ENCODE peak calls at places on chromosome 11, in eight cellular contexts. S is lower leg skin, T is spleen, Z is astrocyte of the spinal cord, L is body of pancreas, J is colonic mucosa, V is psoas muscle, U is breast epithelium. O is an unnamed sample.

GRCh38 chr11:35162795-35163194 is 23.8 kb downstream of the CD44 start:
- DNase-seq in S (no peak), T (no peak), Z (no peak), L (no peak), J (no peak), V (no peak), U (no peak), O (no peak)

GRCh38 chr11:65557280-65558001 is 718 bp downstream of the LTBP3 start:
- DNase-seq in S (no peak), T (peak), Z (no peak), L (peak), J (no peak), V (peak), U (no peak), O (no peak)

GRCh38 chr11:58576792-58577440 is 1.3 kb upstream of the LPXN start:
- DNase-seq in S (no peak), T (no peak), Z (peak), L (no peak), J (no peak), V (no peak), U (no peak), O (peak)

GRCh38 chr11:4181780-4182721 is 87.5 kb downstream of the RRM1 start:
- DNase-seq in S (no peak), T (peak), Z (peak), L (peak), J (peak), V (no peak), U (peak), O (peak)

GRCh38 chr11:2211113-2211971 is 39.7 kb upstream of the TH start:
- DNase-seq in S (peak), T (peak), Z (no peak), L (peak), J (peak), V (peak), U (peak), O (no peak)

GRCh38 chr11:27860811-27861210 is 160.6 kb upstream of the BDNF start:
- DNase-seq in S (no peak), T (no peak), Z (no peak), L (no peak), J (no peak), V (no peak), U (no peak), O (peak)

GRCh38 chr11:3886985-3887384 is 31.5 kb downstream of the STIM1 start:
- DNase-seq in S (no peak), T (no peak), Z (no peak), L (no peak), J (no peak), V (no peak), U (no peak), O (no peak)

GRCh38 chr11:7167976-7168740 is 79.4 kb downstream of the RBMXL2 start:
- DNase-seq in S (no peak), T (no peak), Z (no peak), L (no peak), J (no peak), V (no peak), U (no peak), O (no peak)

GRCh38 chr11:36945384-36945783 is 347.3 kb upstream of the RAG2 start:
- DNase-seq in S (no peak), T (no peak), Z (peak), L (no peak), J (no peak), V (no peak), U (no peak), O (peak)

GRCh38 chr11:1014276-1014675 is 22.2 kb downstream of the MUC6 start:
- DNase-seq in S (no peak), T (no peak), Z (no peak), L (no peak), J (no peak), V (no peak), U (no peak), O (no peak)

GRCh38 chr11:15724611-15725010 is 609.9 kb downstream of the INSC start:
- DNase-seq in S (no peak), T (no peak), Z (no peak), L (no peak), J (no peak), V (no peak), U (no peak), O (no peak)

GRCh38 chr11:58067685-58068084 is 36.9 kb downstream of the OR6Q1 start:
- DNase-seq in S (no peak), T (no peak), Z (no peak), L (no peak), J (no peak), V (no peak), U (no peak), O (peak)

GRCh38 chr11:68923614-68924013 is 19.9 kb downstream of the IGHMBP2 start:
- DNase-seq in S (no peak), T (no peak), Z (no peak), L (no peak), J (no peak), V (no peak), U (no peak), O (no peak)

GRCh38 chr11:120017582-120017981 is 120.3 kb downstream of the TRIM29 start:
- DNase-seq in S (no peak), T (no peak), Z (no peak), L (no peak), J (no peak), V (no peak), U (no peak), O (no peak)

GRCh38 chr11:57791321-57792059 is 29.9 kb downstream of the CTNND1 start:
- DNase-seq in S (no peak), T (peak), Z (no peak), L (no peak), J (no peak), V (no peak), U (peak), O (no peak)

GRCh38 chr11:23727821-23728220 is 769.0 kb upstream of the LUZP2 start:
- DNase-seq in S (no peak), T (no peak), Z (peak), L (no peak), J (no peak), V (no peak), U (no peak), O (peak)

GRCh38 chr11:126968915-126969314 is 31.7 kb downstream of the KIRREL3 start:
- DNase-seq in S (no peak), T (no peak), Z (no peak), L (no peak), J (no peak), V (no peak), U (no peak), O (no peak)

GRCh38 chr11:78327945-78328344 is 89.7 kb downstream of the GAB2 start:
- DNase-seq in S (no peak), T (no peak), Z (no peak), L (no peak), J (no peak), V (no peak), U (no peak), O (no peak)

GRCh38 chr11:13114566-13115465 is 105.7 kb downstream of the RASSF10 start:
- DNase-seq in S (no peak), T (no peak), Z (no peak), L (peak), J (no peak), V (no peak), U (peak), O (peak)

GRCh38 chr11:19378814-19379213 is 138.1 kb upstream of the E2F8 start:
- DNase-seq in S (no peak), T (no peak), Z (no peak), L (no peak), J (no peak), V (no peak), U (no peak), O (no peak)

GRCh38 chr11:45378516-45378915 is 92.4 kb upstream of the SYT13 start:
- DNase-seq in S (no peak), T (no peak), Z (no peak), L (no peak), J (no peak), V (no peak), U (no peak), O (no peak)

GRCh38 chr11:12281571-12282478 is 95.5 kb upstream of the PARVA start:
- DNase-seq in S (peak), T (peak), Z (peak), L (peak), J (peak), V (peak), U (peak), O (peak)

GRCh38 chr11:118908931-118909618 is 16.7 kb downstream of the BCL9L start:
- DNase-seq in S (peak), T (peak), Z (peak), L (peak), J (peak), V (peak), U (peak), O (peak)

GRCh38 chr11:12321217-12321937 is 56.0 kb upstream of the PARVA start:
- DNase-seq in S (no peak), T (no peak), Z (no peak), L (no peak), J (no peak), V (no peak), U (no peak), O (no peak)

GRCh38 chr11:43497144-43497543 is 138.4 kb downstream of the TTC17 start:
- DNase-seq in S (no peak), T (no peak), Z (no peak), L (no peak), J (no peak), V (no peak), U (no peak), O (no peak)

GRCh38 chr11:10943968-10944367 is 86.1 kb upstream of the ZBED5 start:
- DNase-seq in S (no peak), T (no peak), Z (no peak), L (no peak), J (no peak), V (no peak), U (no peak), O (no peak)

GRCh38 chr11:124315052-124315451 is 1.3 kb upstream of the OR8D1 start:
- DNase-seq in S (no peak), T (no peak), Z (peak), L (no peak), J (no peak), V (no peak), U (no peak), O (peak)

GRCh38 chr11:61947486-61948210 is 2.5 kb upstream of the BEST1 start:
- DNase-seq in S (peak), T (peak), Z (peak), L (peak), J (peak), V (peak), U (peak), O (peak)

GRCh38 chr11:119029340-119030028 is 1.2 kb downstream of the SLC37A4 start:
- DNase-seq in S (no peak), T (peak), Z (no peak), L (peak), J (peak), V (peak), U (no peak), O (no peak)

GRCh38 chr11:15801616-15802015 is 554.7 kb downstream of the SOX6 start:
- DNase-seq in S (no peak), T (no peak), Z (peak), L (no peak), J (no peak), V (no peak), U (no peak), O (no peak)

GRCh38 chr11:67705264-67705663 is 30.8 kb upstream of the ALDH3B2 start:
- DNase-seq in S (peak), T (no peak), Z (no peak), L (no peak), J (no peak), V (no peak), U (no peak), O (no peak)

GRCh38 chr11:59899532-59899931 is 20.9 kb downstream of the OOSP3 start:
- DNase-seq in S (no peak), T (no peak), Z (no peak), L (no peak), J (no peak), V (no peak), U (no peak), O (no peak)

GRCh38 chr11:134646561-134646960 is 234.5 kb upstream of the B3GAT1 start:
- DNase-seq in S (peak), T (peak), Z (no peak), L (no peak), J (no peak), V (no peak), U (no peak), O (no peak)

GRCh38 chr11:119934267-119934666 is 203.6 kb downstream of the TRIM29 start:
- DNase-seq in S (peak), T (no peak), Z (no peak), L (no peak), J (no peak), V (no peak), U (no peak), O (no peak)

GRCh38 chr11:7575841-7576451 is 62.1 kb downstream of the PPFIBP2 start:
- DNase-seq in S (no peak), T (no peak), Z (no peak), L (peak), J (peak), V (peak), U (peak), O (peak)

GRCh38 chr11:68036141-68036716 is 2.6 kb upstream of the TCIRG1 start:
- DNase-seq in S (no peak), T (peak), Z (no peak), L (no peak), J (no peak), V (peak), U (no peak), O (no peak)

GRCh38 chr11:131579932-131580387 is 209.5 kb downstream of the NTM start:
- DNase-seq in S (no peak), T (no peak), Z (peak), L (peak), J (no peak), V (no peak), U (no peak), O (peak)

GRCh38 chr11:66022401-66023185 is 3.7 kb downstream of the CATSPER1 start:
- DNase-seq in S (peak), T (peak), Z (peak), L (peak), J (peak), V (peak), U (no peak), O (peak)

GRCh38 chr11:86869966-86870570 is 69.7 kb downstream of the PRSS23 start:
- DNase-seq in S (peak), T (no peak), Z (peak), L (peak), J (peak), V (peak), U (peak), O (peak)

GRCh38 chr11:86869531-86869930 is 69.2 kb downstream of the PRSS23 start:
- DNase-seq in S (no peak), T (no peak), Z (no peak), L (no peak), J (no peak), V (no peak), U (no peak), O (no peak)

GRCh38 chr11:86861810-86862209 is 61.5 kb downstream of the PRSS23 start:
- DNase-seq in S (no peak), T (no peak), Z (no peak), L (no peak), J (no peak), V (no peak), U (no peak), O (no peak)

DNA sequence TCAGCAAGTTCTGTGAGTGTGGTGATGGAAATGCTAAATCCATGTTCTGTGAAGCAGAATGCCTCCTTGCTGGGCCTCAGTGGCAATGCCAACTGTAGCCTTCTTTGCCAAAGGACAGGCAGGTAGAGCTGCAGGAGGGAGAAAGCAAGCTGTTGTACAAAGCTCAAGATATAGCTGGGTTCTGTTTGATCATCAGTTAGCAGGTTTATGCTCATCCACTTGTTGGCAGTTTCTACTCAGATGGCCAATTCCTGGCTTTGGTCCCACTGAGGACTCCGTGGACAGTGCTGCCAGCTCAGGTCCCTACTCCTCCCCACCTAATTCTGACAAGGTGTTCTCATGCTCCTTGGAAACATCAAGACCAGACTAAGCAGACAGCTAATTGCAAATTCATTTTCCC is 65.1 kb downstream of the PRSS23 start:
- DNase-seq in S (no peak), T (no peak), Z (no peak), L (no peak), J (no peak), V (no peak), U (no peak), O (no peak)
- H3K4me3 ChIP-seq in S (no peak), T (no peak), Z (no peak), L (no peak), J (no peak), V (no peak), U (no peak), O (no peak)

GRCh38 chr11:69943066-69943465 is 123.8 kb upstream of the FGF3 start:
- DNase-seq in S (no peak), T (peak), Z (no peak), L (no peak), J (no peak), V (peak), U (no peak), O (peak)
- TF ChIP-seq CTCF in S (no peak), T (no peak), Z (peak), L (no peak), J (no peak), V (no peak), U (no peak), O (no peak)

DNA sequence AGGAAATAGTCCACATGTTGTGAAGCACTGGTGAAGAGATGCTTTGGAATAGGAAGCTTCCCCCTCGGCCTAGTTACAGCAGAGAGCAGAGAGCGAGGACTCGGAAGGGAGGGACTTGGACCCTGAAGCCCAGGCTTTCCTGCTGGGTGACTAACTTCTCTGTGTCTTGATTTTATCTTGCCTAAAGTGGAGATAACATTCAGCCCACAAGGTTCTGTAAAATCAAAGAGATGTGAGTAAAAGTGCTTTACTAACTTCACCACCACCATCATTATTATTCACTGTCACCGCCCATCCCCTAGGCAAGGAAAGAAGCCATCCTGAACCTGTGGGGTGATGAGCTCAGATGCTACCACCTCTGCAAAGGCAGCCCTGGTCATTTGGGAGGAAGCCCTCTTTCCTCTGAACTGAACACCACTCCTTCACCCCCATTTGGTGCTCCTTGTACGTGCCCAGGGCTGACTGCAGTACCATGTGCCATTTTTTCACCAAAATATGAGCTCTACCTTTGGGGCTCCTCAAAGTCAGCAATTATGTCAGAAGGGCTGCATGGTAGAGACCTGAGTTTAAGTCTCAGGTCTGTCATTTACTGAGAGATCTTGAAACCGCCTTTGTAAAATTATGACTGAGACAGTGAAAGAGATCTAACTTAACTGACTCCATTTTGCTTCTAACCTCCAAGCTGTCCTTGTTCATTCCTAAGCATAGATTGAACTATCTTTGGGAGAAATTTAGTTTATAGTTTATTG is 58.2 kb downstream of the THAP12 start:
- DNase-seq in S (no peak), T (peak), Z (no peak), L (no peak), J (no peak), V (no peak), U (no peak), O (no peak)
- H3K4me3 ChIP-seq in S (no peak), T (no peak), Z (no peak), L (no peak), J (no peak), V (no peak), U (no peak), O (no peak)

GRCh38 chr11:100981196-100981824 is 148.3 kb downstream of the PGR start:
- DNase-seq in S (no peak), T (no peak), Z (no peak), L (no peak), J (no peak), V (no peak), U (no peak), O (peak)

GRCh38 chr11:100978942-100979341 is 150.7 kb downstream of the PGR start:
- DNase-seq in S (no peak), T (no peak), Z (no peak), L (no peak), J (no peak), V (no peak), U (no peak), O (no peak)

GRCh38 chr11:100978442-100978841 is 151.2 kb downstream of the PGR start:
- DNase-seq in S (no peak), T (no peak), Z (no peak), L (no peak), J (no peak), V (no peak), U (no peak), O (no peak)

GRCh38 chr11:100984668-100985067 is 144.9 kb downstream of the PGR start:
- DNase-seq in S (no peak), T (no peak), Z (no peak), L (no peak), J (no peak), V (no peak), U (no peak), O (no peak)

DNA sequence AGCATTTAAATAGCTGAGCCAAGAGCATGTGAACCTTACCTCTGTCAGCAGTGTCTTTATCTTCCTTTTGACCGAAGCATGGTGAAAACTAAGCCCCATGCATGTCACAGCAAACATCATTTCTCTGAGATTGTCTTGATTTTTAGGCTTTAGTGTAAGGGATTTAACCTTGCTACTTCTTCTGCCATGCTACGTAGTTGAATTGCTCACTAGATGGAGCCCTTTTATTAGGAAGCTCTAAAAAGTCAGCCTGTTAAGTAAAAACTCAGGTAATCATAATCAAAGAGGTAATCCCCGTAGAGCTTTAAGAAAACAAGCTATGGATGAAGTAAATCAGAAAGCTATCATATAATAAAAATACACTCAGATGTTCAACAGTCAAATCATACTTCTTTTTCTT is 149.5 kb downstream of the PGR start:
- DNase-seq in S (no peak), T (no peak), Z (peak), L (no peak), J (no peak), V (no peak), U (no peak), O (peak)
- TF ChIP-seq CTCF in S (no peak), T (peak), Z (peak), L (no peak), J (no peak), V (peak), U (peak), O (peak)